ENCODE peak calls at places on chromosomes 6 and 20, in five cellular contexts. V, Q, I, W and D are unnamed samples.

GRCh38 chr6:101275251-101275650 is 118.3 kb upstream of the GRIK2 start:
- DNase-seq in V (no peak), Q (no peak), I (no peak), W (no peak), D (no peak)

GRCh38 chr6:144295981-144296767 is 11.0 kb downstream of the UTRN start:
- DNase-seq in V (no peak), Q (no peak), I (no peak), W (no peak), D (no peak)

GRCh38 chr6:1190361-1190760 is 121.5 kb upstream of the FOXQ1 start:
- DNase-seq in V (no peak), Q (no peak), I (peak; percentile 33), W (peak; percentile 89), D (no peak)

GRCh38 chr6:41741625-41742490 is 5.3 kb downstream of the PGC start:
- DNase-seq in V (no peak), Q (peak; percentile 93), I (no peak), W (no peak), D (no peak)

GRCh38 chr6:92779758-92780157 is 639.6 kb downstream of the EPHA7 start:
- DNase-seq in V (no peak), Q (peak; percentile 45), I (no peak), W (peak; percentile 50), D (no peak)

GRCh38 chr6:29955783-29956182 is 13.5 kb downstream of the HLA-A start:
- DNase-seq in V (no peak), Q (no peak), I (no peak), W (no peak), D (no peak)

GRCh38 chr20:7883741-7884140 is 56.5 kb downstream of the HAO1 start:
- DNase-seq in V (no peak), Q (no peak), I (no peak), W (no peak), D (no peak)

GRCh38 chr6:149852180-149852579 is 12.0 kb downstream of the LRP11 start:
- DNase-seq in V (no peak), Q (peak; percentile 75), I (no peak), W (no peak), D (no peak)

GRCh38 chr6:138465007-138465645 is 34.2 kb downstream of the NHSL1 start:
- DNase-seq in V (no peak), Q (peak; percentile 41), I (no peak), W (peak; percentile 92), D (no peak)

GRCh38 chr20:361562-361961 is 14.7 kb downstream of the NRSN2 start:
- DNase-seq in V (no peak), Q (no peak), I (no peak), W (no peak), D (no peak)

GRCh38 chr20:25622049-25622448 is 1.8 kb downstream of the NANP start:
- DNase-seq in V (no peak), Q (no peak), I (no peak), W (no peak), D (no peak)

GRCh38 chr6:38975621-38976049 is 72.9 kb upstream of the GLP1R start:
- DNase-seq in V (no peak), Q (no peak), I (no peak), W (no peak), D (no peak)

GRCh38 chr6:154491567-154492470 is 18.7 kb downstream of the CNKSR3 start:
- DNase-seq in V (peak; percentile 32), Q (no peak), I (no peak), W (no peak), D (no peak)

GRCh38 chr20:49856904-49857303 is 44.3 kb downstream of the SLC9A8 start:
- DNase-seq in V (no peak), Q (no peak), I (no peak), W (no peak), D (no peak)

GRCh38 chr6:127300411-127300810 is 33.7 kb downstream of the RNF146 start:
- DNase-seq in V (no peak), Q (no peak), I (no peak), W (peak; percentile 58), D (no peak)

GRCh38 chr20:17969884-17970409 is 1.1 kb downstream of the MGME1 start:
- DNase-seq in V (peak; percentile 47), Q (peak; percentile 63), I (peak; percentile 22), W (no peak), D (peak; percentile 63)

GRCh38 chr20:1533059-1533458 is 24.4 kb downstream of the SIRPD start:
- DNase-seq in V (no peak), Q (no peak), I (no peak), W (no peak), D (no peak)

GRCh38 chr6:91569071-91569470 is 982.2 kb upstream of the MAP3K7 start:
- DNase-seq in V (no peak), Q (no peak), I (no peak), W (no peak), D (no peak)

GRCh38 chr20:62784497-62784896 is 11.8 kb upstream of the MRGBP start:
- DNase-seq in V (no peak), Q (no peak), I (no peak), W (no peak), D (no peak)

GRCh38 chr6:109055771-109056235 is 38.8 kb downstream of the SESN1 start:
- DNase-seq in V (no peak), Q (no peak), I (no peak), W (no peak), D (no peak)

GRCh38 chr6:77650098-77650663 is 2.7 kb upstream of the MEI4 start:
- DNase-seq in V (no peak), Q (no peak), I (peak; percentile 68), W (no peak), D (peak; percentile 66)

GRCh38 chr20:37294262-37294981 is 5.0 kb downstream of the MANBAL start:
- DNase-seq in V (no peak), Q (no peak), I (no peak), W (no peak), D (no peak)

GRCh38 chr6:26196846-26197683 is 109.8 kb downstream of the HFE start:
- DNase-seq in V (peak; percentile 67), Q (peak; percentile 92), I (peak; percentile 65), W (peak; percentile 81), D (peak; percentile 76)